ENCODE peak calls at places on chromosomes 5 and 9, in six cellular contexts. B is HCT116; T is small intestine; Z is CD8-positive, alpha-beta T cell; X is neural progenitor cell; Y is aorta. H is an unnamed sample. For H3K36me3, the result is how much of the 10 kb centered on the place peaks cover.

GRCh38 chr9:18865542-18865941 is 167.5 kb downstream of the SAXO1 start:
- DNase-seq in B (no peak), X (no peak), Y (no peak), T (no peak), Z (no peak), H (no peak)

GRCh38 chr5:75558221-75558620 is 46.5 kb downstream of the POLK start:
- DNase-seq in B (no peak), X (no peak), Y (no peak), T (no peak), Z (no peak), H (no peak)

GRCh38 chr5:130324953-130325671 is 420.8 kb downstream of the CHSY3 start:
- DNase-seq in T (no peak), B (no peak), Y (no peak), Z (no peak), X (no peak), H (no peak)

GRCh38 chr9:19894975-19895374 is 106.1 kb upstream of the SLC24A2 start:
- DNase-seq in X (no peak), Y (no peak), T (no peak), Z (no peak), B (no peak), H (no peak)

GRCh38 chr9:133258061-133259015 is 16.7 kb downstream of the ABO start:
- DNase-seq in B (no peak), T (no peak), X (no peak), Y (peak), Z (no peak), H (peak)

GRCh38 chr5:142863856-142864255 is 93.7 kb downstream of the ARHGAP26 start:
- DNase-seq in T (no peak), B (no peak), Z (no peak), X (no peak), Y (no peak), H (peak)

GRCh38 chr9:87405677-87406544 is 91.8 kb upstream of the DAPK1 start:
- DNase-seq in B (no peak), Z (no peak), Y (no peak), T (no peak), X (no peak), H (no peak)

GRCh38 chr5:155482428-155482827 is 468.9 kb downstream of the KIF4B start:
- DNase-seq in B (no peak), T (no peak), X (no peak), Z (no peak), Y (no peak), H (no peak)

GRCh38 chr9:7284517-7284916 is 515.1 kb downstream of the DMAC1 start:
- DNase-seq in X (peak), Z (no peak), T (no peak), B (no peak), Y (no peak), H (peak)

GRCh38 chr9:93133641-93134017 is 422 bp downstream of the NINJ1 start:
- DNase-seq in B (no peak), Y (peak), X (peak), Z (no peak), T (peak), H (peak)

GRCh38 chr5:131386779-131387178 is 122.9 kb downstream of the CDC42SE2 start:
- DNase-seq in Z (no peak), X (no peak), B (no peak), Y (no peak), T (no peak), H (no peak)

GRCh38 chr9:118522093-118523028 is 818.2 kb downstream of the TLR4 start:
- DNase-seq in T (peak), Y (peak), X (peak), Z (no peak), B (no peak), H (peak)

GRCh38 chr9:78982849-78983248 is 588.9 kb upstream of the TLE4 start:
- DNase-seq in Z (no peak), B (peak), X (no peak), Y (no peak), T (no peak), H (no peak)

GRCh38 chr5:34045996-34046395 is 3.0 kb upstream of the C1QTNF3 start:
- DNase-seq in Y (no peak), B (no peak), X (no peak), Z (no peak), T (no peak), H (no peak)

GRCh38 chr9:69223605-69224004 is 49.5 kb downstream of the TJP2 start:
- DNase-seq in X (peak), Y (no peak), Z (no peak), T (peak), B (peak), H (peak)

GRCh38 chr5:150507283-150508020 is 479 bp upstream of the NDST1 start:
- DNase-seq in Y (no peak), X (no peak), Z (no peak), T (peak), B (no peak), H (no peak)

GRCh38 chr9:129241725-129242124 is 63.7 kb upstream of the IER5L start:
- DNase-seq in T (no peak), B (no peak), X (no peak), Z (no peak), Y (peak), H (no peak)

GRCh38 chr5:67133217-67133616 is 63.4 kb downstream of the CD180 start:
- DNase-seq in X (no peak), T (no peak), Y (no peak), B (no peak), Z (no peak), H (no peak)

GRCh38 chr5:1549631-1550030 is 25.9 kb upstream of the LPCAT1 start:
- DNase-seq in Z (no peak), T (no peak), Y (no peak), X (no peak), B (no peak), H (no peak)

DNA sequence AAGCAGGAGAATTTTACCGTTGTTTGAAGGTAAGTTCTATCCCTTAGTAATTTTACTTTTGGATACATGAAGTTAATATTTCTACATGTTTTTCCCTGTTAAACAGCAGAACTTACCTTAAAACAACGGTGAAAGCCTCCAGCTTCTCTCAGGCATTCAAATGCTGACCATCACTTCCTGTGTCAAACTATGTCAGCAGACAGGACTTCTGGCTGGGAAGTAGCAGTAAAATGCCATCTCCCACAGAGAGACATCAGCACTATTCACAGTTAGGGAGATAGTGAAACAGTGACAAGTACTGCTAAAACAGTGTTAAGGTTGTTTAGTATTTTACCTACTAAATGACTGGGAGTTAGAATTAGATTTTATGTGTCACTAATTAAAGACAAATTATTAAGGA is 34.2 kb upstream of the GOLGA1 start:
- DNase-seq in B (no peak), Z (no peak), Y (no peak), T (no peak), X (no peak), H (peak)
- H3K36me3 ChIP-seq in B (under half), Z (under half), Y (under half), T (under half), X (under half), H (under half)

GRCh38 chr9:121353246-121353975 is 16.6 kb downstream of the STOM start:
- DNase-seq in Z (peak), Y (no peak), X (no peak), B (no peak), T (peak), H (no peak)
- H3K36me3 ChIP-seq in Z (under half), Y (under half), X (under half), B (under half), T (under half), H (under half)

GRCh38 chr9:5756633-5757032 is 76.3 kb downstream of the ERMP1 start:
- DNase-seq in T (no peak), Z (no peak), Y (no peak), X (no peak), B (no peak), H (no peak)
- H3K36me3 ChIP-seq in T (under half), Z (under half), Y (under half), X (under half), B (under half), H (under half)

GRCh38 chr9:121771851-121772599 is 120.6 kb downstream of the DAB2IP start:
- DNase-seq in Y (peak), B (no peak), X (no peak), Z (no peak), T (no peak), H (no peak)

GRCh38 chr9:121769939-121770338 is 118.5 kb downstream of the DAB2IP start:
- DNase-seq in T (no peak), Z (no peak), B (no peak), X (no peak), Y (peak), H (no peak)

GRCh38 chr9:121772600-121773285 is 121.3 kb downstream of the DAB2IP start:
- DNase-seq in B (no peak), X (no peak), Y (peak), T (no peak), Z (no peak), H (no peak)

GRCh38 chr9:121770415-121771273 is 119.2 kb downstream of the DAB2IP start:
- DNase-seq in T (no peak), B (no peak), Z (no peak), Y (peak), X (no peak), H (no peak)

DNA sequence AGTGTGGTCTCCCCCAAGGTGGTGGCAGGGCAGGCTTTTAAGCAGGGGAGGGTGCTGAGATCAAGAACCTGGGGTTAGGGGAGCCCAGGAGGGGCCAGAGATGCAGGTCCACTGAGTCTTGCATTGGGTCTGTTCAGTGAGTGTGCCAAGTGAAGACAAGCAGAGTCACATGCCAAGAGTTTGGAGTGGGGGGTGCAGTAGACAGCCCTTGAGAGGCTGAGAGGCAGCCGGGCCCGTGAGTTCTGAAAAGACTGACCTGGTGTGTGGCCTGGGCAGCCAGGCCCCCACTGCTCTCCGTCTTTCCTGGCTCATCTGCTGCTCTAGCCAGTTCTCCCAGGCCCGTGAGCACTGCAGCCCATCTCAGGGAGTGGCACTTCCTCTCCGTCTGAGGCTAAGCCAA is 120.0 kb downstream of the DAB2IP start:
- DNase-seq in Z (no peak), T (no peak), Y (peak), X (no peak), B (no peak), H (no peak)
- H3K36me3 ChIP-seq in Z (under half), T (under half), Y (under half), X (under half), B (under half), H (under half)

DNA sequence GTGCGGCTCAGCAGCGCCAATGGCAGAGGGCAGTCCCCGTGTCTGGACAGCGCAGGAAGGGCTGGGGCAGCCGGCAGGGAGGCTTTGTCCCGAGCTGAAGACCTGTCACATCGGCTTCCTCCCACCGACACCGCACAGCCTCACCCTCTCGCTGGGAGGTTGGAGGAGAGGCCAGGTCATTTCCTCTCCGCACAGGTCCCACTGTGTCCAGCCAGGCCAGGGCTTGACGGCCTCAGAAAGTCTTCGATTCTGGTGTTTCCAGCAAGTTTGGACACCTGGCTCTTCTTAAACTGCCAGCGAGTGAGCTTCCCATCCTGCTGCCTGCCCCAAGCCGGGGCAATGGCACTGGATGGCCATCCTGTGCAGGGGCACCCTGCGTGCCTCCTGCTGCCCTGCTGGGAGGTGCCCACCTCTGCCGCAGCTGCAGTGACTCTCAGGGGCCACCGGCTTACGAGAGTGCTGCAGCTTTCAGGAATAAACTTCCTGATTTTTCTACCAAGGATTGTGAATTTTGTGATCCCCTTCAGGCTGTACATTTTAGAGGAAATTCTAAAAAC is 33.9 kb downstream of the AHRR start:
- DNase-seq in B (no peak), T (no peak), Y (no peak), X (no peak), Z (no peak), H (peak)
- H3K36me3 ChIP-seq in B (under half), T (under half), Y (under half), X (under half), Z (under half), H (under half)

H was measured in H7.